ENCODE peak calls at places on chromosome X, in six cellular contexts. One of them, this sample, is unnamed.

GRCh38 chrX:17613979-17614572 is 123.2 kb upstream of the SCML1 start:
- DNase-seq in globus pallidus: no peak
- DNase-seq in fibroblast of lung: peak; percentile 88
- DNase-seq in B cell: no peak
- DNase-seq in HTR-8/SVneo: no peak
- DNase-seq in iris pigment epithelial cell: peak; percentile 68
- DNase-seq in this sample: peak; percentile 61

GRCh38 chrX:71665747-71666146 is 1.6 kb upstream of the LOC101059915 start:
- DNase-seq in HTR-8/SVneo: no peak
- DNase-seq in B cell: no peak
- DNase-seq in globus pallidus: no peak
- DNase-seq in fibroblast of lung: no peak
- DNase-seq in iris pigment epithelial cell: no peak
- DNase-seq in this sample: no peak

GRCh38 chrX:44842555-44843317 is 1.1 kb upstream of the DUSP21 start:
- DNase-seq in globus pallidus: no peak
- DNase-seq in HTR-8/SVneo: no peak
- DNase-seq in fibroblast of lung: peak; percentile 5
- DNase-seq in B cell: no peak
- DNase-seq in iris pigment epithelial cell: no peak
- DNase-seq in this sample: peak; percentile 22

GRCh38 chrX:68732906-68733493 is 85.5 kb downstream of the STARD8 start:
- DNase-seq in fibroblast of lung: peak; percentile 17
- DNase-seq in HTR-8/SVneo: peak; percentile 41
- DNase-seq in globus pallidus: peak; percentile 24
- DNase-seq in iris pigment epithelial cell: peak; percentile 40
- DNase-seq in B cell: peak; percentile 46
- DNase-seq in this sample: peak; percentile 56

GRCh38 chrX:6291444-6291843 is 62.8 kb upstream of the NLGN4X start:
- DNase-seq in HTR-8/SVneo: no peak
- DNase-seq in fibroblast of lung: no peak
- DNase-seq in globus pallidus: no peak
- DNase-seq in iris pigment epithelial cell: no peak
- DNase-seq in B cell: no peak
- DNase-seq in this sample: no peak

GRCh38 chrX:57930051-57930450 is 19.8 kb upstream of the ZXDA start:
- DNase-seq in fibroblast of lung: no peak
- DNase-seq in B cell: no peak
- DNase-seq in globus pallidus: no peak
- DNase-seq in iris pigment epithelial cell: no peak
- DNase-seq in HTR-8/SVneo: no peak
- DNase-seq in this sample: peak; percentile 68

GRCh38 chrX:79263550-79263949 is 103.6 kb downstream of the ITM2A start:
- DNase-seq in fibroblast of lung: no peak
- DNase-seq in HTR-8/SVneo: no peak
- DNase-seq in iris pigment epithelial cell: no peak
- DNase-seq in B cell: no peak
- DNase-seq in globus pallidus: no peak
- DNase-seq in this sample: no peak

GRCh38 chrX:120697053-120697452 is 67.2 kb upstream of the C1GALT1C1 start:
- DNase-seq in globus pallidus: no peak
- DNase-seq in fibroblast of lung: no peak
- DNase-seq in HTR-8/SVneo: no peak
- DNase-seq in B cell: no peak
- DNase-seq in iris pigment epithelial cell: no peak
- DNase-seq in this sample: no peak

GRCh38 chrX:14267224-14267623 is 237.5 kb upstream of the GEMIN8 start:
- DNase-seq in fibroblast of lung: no peak
- DNase-seq in iris pigment epithelial cell: no peak
- DNase-seq in globus pallidus: no peak
- DNase-seq in B cell: no peak
- DNase-seq in HTR-8/SVneo: no peak
- DNase-seq in this sample: no peak

GRCh38 chrX:12955882-12956703 is 18.8 kb upstream of the TMSB4X start:
- DNase-seq in globus pallidus: no peak
- DNase-seq in iris pigment epithelial cell: peak; percentile 86
- DNase-seq in HTR-8/SVneo: no peak
- DNase-seq in fibroblast of lung: peak; percentile 81
- DNase-seq in B cell: peak; percentile 62
- DNase-seq in this sample: peak; percentile 62

GRCh38 chrX:39874202-39874816 is 223.4 kb downstream of the BCOR start:
- DNase-seq in globus pallidus: no peak
- DNase-seq in HTR-8/SVneo: peak; percentile 37
- DNase-seq in B cell: no peak
- DNase-seq in iris pigment epithelial cell: no peak
- DNase-seq in fibroblast of lung: no peak
- DNase-seq in this sample: peak; percentile 77

This sample was measured in epithelial cell of esophagus.